ENCODE peak calls at places on chromosomes 11 and 22, in seven cellular contexts. One of them, this sample, is unnamed.

GRCh38 chr11:77200869-77201268 is 72.8 kb downstream of the MYO7A start:
- DNase-seq in trophoblast cell: no peak
- DNase-seq in H9: no peak
- DNase-seq in neuronal stem cell: no peak
- DNase-seq in IMR-90: no peak
- DNase-seq in mesenchymal stem cell: no peak
- DNase-seq in H1: no peak
- DNase-seq in this sample: no peak

GRCh38 chr22:17781319-17782031 is 7.2 kb upstream of the BID start:
- DNase-seq in H1: no peak
- DNase-seq in H9: no peak
- DNase-seq in trophoblast cell: peak; percentile 64
- DNase-seq in neuronal stem cell: no peak
- DNase-seq in IMR-90: peak; percentile 94
- DNase-seq in mesenchymal stem cell: peak; percentile 97
- DNase-seq in this sample: no peak

GRCh38 chr22:25054943-25055511 is 102.5 kb downstream of the KIAA1671 start:
- DNase-seq in mesenchymal stem cell: peak; percentile 15
- DNase-seq in neuronal stem cell: no peak
- DNase-seq in H9: no peak
- DNase-seq in H1: no peak
- DNase-seq in IMR-90: no peak
- DNase-seq in trophoblast cell: no peak
- DNase-seq in this sample: no peak

GRCh38 chr22:36986242-36986821 is 32.9 kb downstream of the TST start:
- DNase-seq in trophoblast cell: no peak
- DNase-seq in H9: peak; percentile 51
- DNase-seq in H1: no peak
- DNase-seq in IMR-90: no peak
- DNase-seq in mesenchymal stem cell: no peak
- DNase-seq in neuronal stem cell: no peak
- DNase-seq in this sample: peak; percentile 45

GRCh38 chr22:49951001-49951677 is 9.4 kb upstream of the PIM3 start:
- DNase-seq in trophoblast cell: peak; percentile 98
- DNase-seq in H9: peak; percentile 38
- DNase-seq in H1: no peak
- DNase-seq in mesenchymal stem cell: no peak
- DNase-seq in neuronal stem cell: no peak
- DNase-seq in IMR-90: peak; percentile 64
- DNase-seq in this sample: no peak

GRCh38 chr11:29159552-29160465 is 857.0 kb downstream of the KCNA4 start:
- DNase-seq in mesenchymal stem cell: peak; percentile 74
- DNase-seq in neuronal stem cell: peak; percentile 56
- DNase-seq in H9: peak; percentile 69
- DNase-seq in H1: peak; percentile 19
- DNase-seq in trophoblast cell: peak; percentile 33
- DNase-seq in IMR-90: peak; percentile 90
- DNase-seq in this sample: peak; percentile 82

GRCh38 chr11:77967753-77968152 is 26.7 kb downstream of the INTS4 start:
- DNase-seq in trophoblast cell: no peak
- DNase-seq in H9: no peak
- DNase-seq in IMR-90: no peak
- DNase-seq in H1: no peak
- DNase-seq in neuronal stem cell: no peak
- DNase-seq in mesenchymal stem cell: no peak
- DNase-seq in this sample: no peak

GRCh38 chr11:68632802-68633201 is 51.5 kb upstream of the GAL start:
- DNase-seq in IMR-90: peak; percentile 70
- DNase-seq in trophoblast cell: peak; percentile 50
- DNase-seq in H9: peak; percentile 87
- DNase-seq in mesenchymal stem cell: peak; percentile 55
- DNase-seq in H1: peak; percentile 39
- DNase-seq in neuronal stem cell: peak; percentile 56
- DNase-seq in this sample: peak; percentile 95

GRCh38 chr22:49663311-49663711 is 164.4 kb downstream of the BRD1 start:
- DNase-seq in H1: no peak
- DNase-seq in mesenchymal stem cell: no peak
- DNase-seq in neuronal stem cell: no peak
- DNase-seq in trophoblast cell: no peak
- DNase-seq in H9: no peak
- DNase-seq in IMR-90: no peak
- DNase-seq in this sample: no peak

GRCh38 chr11:66426314-66426713 is 5.5 kb downstream of the NPAS4 start:
- DNase-seq in mesenchymal stem cell: no peak
- DNase-seq in neuronal stem cell: no peak
- DNase-seq in IMR-90: no peak
- DNase-seq in H1: no peak
- DNase-seq in H9: no peak
- DNase-seq in trophoblast cell: no peak
- DNase-seq in this sample: no peak

GRCh38 chr11:125455851-125456250 is 40.2 kb downstream of the FEZ1 start:
- DNase-seq in H1: no peak
- DNase-seq in mesenchymal stem cell: no peak
- DNase-seq in neuronal stem cell: no peak
- DNase-seq in trophoblast cell: no peak
- DNase-seq in H9: no peak
- DNase-seq in IMR-90: no peak
- DNase-seq in this sample: no peak

GRCh38 chr11:19953909-19954308 is 206.4 kb downstream of the DBX1 start:
- DNase-seq in IMR-90: peak; percentile 91
- DNase-seq in H1: no peak
- DNase-seq in H9: peak; percentile 42
- DNase-seq in neuronal stem cell: no peak
- DNase-seq in mesenchymal stem cell: peak; percentile 92
- DNase-seq in trophoblast cell: peak; percentile 47
- DNase-seq in this sample: peak; percentile 91

GRCh38 chr22:43412808-43413785 is 1.3 kb downstream of the MPPED1 start:
- DNase-seq in H1: no peak
- DNase-seq in IMR-90: no peak
- DNase-seq in H9: no peak
- DNase-seq in mesenchymal stem cell: no peak
- DNase-seq in trophoblast cell: no peak
- DNase-seq in neuronal stem cell: peak; percentile 67
- DNase-seq in this sample: no peak

GRCh38 chr11:15113381-15113780 is 1.3 kb upstream of the INSC start:
- DNase-seq in mesenchymal stem cell: no peak
- DNase-seq in IMR-90: no peak
- DNase-seq in H1: no peak
- DNase-seq in neuronal stem cell: no peak
- DNase-seq in trophoblast cell: no peak
- DNase-seq in H9: no peak
- DNase-seq in this sample: no peak

GRCh38 chr22:41021039-41021654 is 70.0 kb downstream of the RBX1 start:
- DNase-seq in H9: peak; percentile 42
- DNase-seq in mesenchymal stem cell: peak; percentile 9
- DNase-seq in trophoblast cell: peak; percentile 35
- DNase-seq in neuronal stem cell: no peak
- DNase-seq in IMR-90: no peak
- DNase-seq in H1: no peak
- DNase-seq in this sample: peak; percentile 26

GRCh38 chr11:35290876-35291275 is 128.5 kb downstream of the SLC1A2 start:
- DNase-seq in H1: no peak
- DNase-seq in trophoblast cell: no peak
- DNase-seq in neuronal stem cell: no peak
- DNase-seq in H9: no peak
- DNase-seq in mesenchymal stem cell: no peak
- DNase-seq in IMR-90: no peak
- DNase-seq in this sample: peak; percentile 38

GRCh38 chr11:64025205-64025604 is 10.5 kb upstream of the FLRT1 start:
- DNase-seq in trophoblast cell: no peak
- DNase-seq in mesenchymal stem cell: no peak
- DNase-seq in neuronal stem cell: no peak
- DNase-seq in IMR-90: no peak
- DNase-seq in H1: no peak
- DNase-seq in H9: peak; percentile 85
- DNase-seq in this sample: peak; percentile 81

GRCh38 chr11:304915-305833 is 2.4 kb upstream of the IFITM2 start:
- DNase-seq in mesenchymal stem cell: peak; percentile 81
- DNase-seq in IMR-90: peak; percentile 79
- DNase-seq in trophoblast cell: peak; percentile 59
- DNase-seq in neuronal stem cell: peak; percentile 56
- DNase-seq in H1: no peak
- DNase-seq in H9: peak; percentile 75
- DNase-seq in this sample: peak; percentile 81

GRCh38 chr11:73415854-73416615 is 39.8 kb downstream of the RELT start:
- DNase-seq in mesenchymal stem cell: no peak
- DNase-seq in neuronal stem cell: no peak
- DNase-seq in H1: no peak
- DNase-seq in trophoblast cell: no peak
- DNase-seq in IMR-90: peak; percentile 55
- DNase-seq in H9: no peak
- DNase-seq in this sample: no peak

GRCh38 chr11:15737326-15737725 is 619.0 kb downstream of the SOX6 start:
- DNase-seq in IMR-90: peak; percentile 69
- DNase-seq in H1: no peak
- DNase-seq in neuronal stem cell: no peak
- DNase-seq in trophoblast cell: no peak
- DNase-seq in H9: no peak
- DNase-seq in mesenchymal stem cell: peak; percentile 33
- DNase-seq in this sample: no peak

DNA sequence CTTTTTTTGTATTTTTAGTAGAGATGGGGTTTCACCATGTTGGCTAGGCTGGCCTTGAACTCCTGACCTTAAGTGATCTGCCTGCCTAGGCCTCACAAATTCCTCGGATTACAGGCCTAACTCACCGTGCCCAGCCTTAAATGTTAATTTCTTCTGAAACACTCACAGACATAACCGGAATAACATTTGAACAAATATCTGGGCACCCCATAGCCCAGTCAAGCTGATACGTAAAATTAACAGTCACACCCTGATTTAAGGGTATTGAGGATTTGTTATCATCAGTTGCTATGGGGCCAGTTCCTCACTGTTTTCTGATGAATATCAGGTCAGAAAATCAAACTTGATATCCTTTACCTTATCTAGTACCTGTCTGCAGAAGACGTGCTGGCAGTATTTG is 23.0 kb upstream of the OR9Q1 start:
- DNase-seq in neuronal stem cell: no peak
- DNase-seq in trophoblast cell: no peak
- DNase-seq in H9: no peak
- DNase-seq in H1: no peak
- DNase-seq in IMR-90: no peak
- DNase-seq in mesenchymal stem cell: no peak
- DNase-seq in this sample: no peak
- H3K4me1 ChIP-seq in neuronal stem cell: no peaks in the 10 kb centered on the region
- H3K4me1 ChIP-seq in trophoblast cell: no peaks in the 10 kb centered on the region
- H3K4me1 ChIP-seq in H9: no peaks in the 10 kb centered on the region
- H3K4me1 ChIP-seq in H1: no peaks in the 10 kb centered on the region
- H3K4me1 ChIP-seq in IMR-90: no peaks in the 10 kb centered on the region
- H3K4me1 ChIP-seq in mesenchymal stem cell: no peaks in the 10 kb centered on the region
- H3K4me1 ChIP-seq in this sample: no peaks in the 10 kb centered on the region

DNA sequence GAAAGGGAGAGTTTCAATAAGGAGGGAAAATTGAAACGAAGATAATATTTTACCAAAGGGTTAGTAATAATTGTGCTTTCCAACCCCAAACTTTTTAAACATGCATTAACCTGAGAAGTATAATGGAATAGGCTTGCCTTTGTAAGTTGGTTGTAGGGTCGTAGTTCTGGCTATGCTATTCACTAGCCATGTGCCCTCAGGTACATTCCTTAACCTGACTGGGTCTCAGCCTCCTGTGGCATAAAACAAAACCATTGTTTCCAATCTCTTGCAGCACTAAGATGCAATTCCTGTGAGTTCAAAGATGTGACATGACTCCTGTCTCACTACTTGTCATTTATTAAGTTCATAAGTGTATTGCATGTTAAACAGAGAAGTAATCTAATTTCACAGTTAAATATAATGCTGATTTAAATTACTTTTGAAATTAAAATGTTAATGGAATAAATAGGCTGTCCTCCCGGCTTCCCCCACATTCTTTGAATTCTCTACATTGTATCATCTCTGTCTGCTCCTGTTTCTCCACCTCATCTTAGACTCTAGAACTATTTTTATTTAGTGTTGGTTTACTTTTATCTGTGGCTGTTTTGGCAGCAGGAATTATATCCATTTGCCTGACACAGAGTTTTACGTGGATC is 216.2 kb downstream of the FAT3 start:
- DNase-seq in trophoblast cell: no peak
- DNase-seq in H1: no peak
- DNase-seq in IMR-90: no peak
- DNase-seq in neuronal stem cell: no peak
- DNase-seq in mesenchymal stem cell: no peak
- DNase-seq in H9: no peak
- DNase-seq in this sample: peak; percentile 83
- H3K18ac ChIP-seq in trophoblast cell: no peak overlapping the region
- H3K18ac ChIP-seq in H1: no peak overlapping the region
- H3K18ac ChIP-seq in IMR-90: no peak overlapping the region
- H3K18ac ChIP-seq in neuronal stem cell: no peak overlapping the region
- H3K18ac ChIP-seq in mesenchymal stem cell: no peak overlapping the region
- H3K18ac ChIP-seq in H9: no peak overlapping the region
- H3K18ac ChIP-seq in this sample: no peak overlapping the region

GRCh38 chr11:60915250-60915914 is 1.4 kb downstream of the TMEM109 start:
- DNase-seq in neuronal stem cell: peak; percentile 77
- DNase-seq in IMR-90: peak; percentile 50
- DNase-seq in H1: no peak
- DNase-seq in trophoblast cell: peak; percentile 86
- DNase-seq in mesenchymal stem cell: peak; percentile 75
- DNase-seq in H9: peak; percentile 77
- DNase-seq in this sample: peak; percentile 86
- H3K4me1 ChIP-seq in neuronal stem cell: peaks cover 22% of the 10 kb centered on the region
- H3K4me1 ChIP-seq in IMR-90: peaks cover 7% of the 10 kb centered on the region
- H3K4me1 ChIP-seq in H1: peaks cover 18% of the 10 kb centered on the region
- H3K4me1 ChIP-seq in trophoblast cell: peaks cover 21% of the 10 kb centered on the region
- H3K4me1 ChIP-seq in mesenchymal stem cell: peaks cover 26% of the 10 kb centered on the region
- H3K4me1 ChIP-seq in H9: peaks cover 2% of the 10 kb centered on the region
- H3K4me1 ChIP-seq in this sample: peaks cover 15% of the 10 kb centered on the region

GRCh38 chr11:129249351-129249750 is 57.2 kb upstream of the ARHGAP32 start:
- DNase-seq in mesenchymal stem cell: peak; percentile 71
- DNase-seq in trophoblast cell: no peak
- DNase-seq in IMR-90: peak; percentile 87
- DNase-seq in H9: no peak
- DNase-seq in H1: no peak
- DNase-seq in neuronal stem cell: no peak
- DNase-seq in this sample: no peak

GRCh38 chr11:129251067-129251466 is 58.9 kb upstream of the ARHGAP32 start:
- DNase-seq in H9: no peak
- DNase-seq in trophoblast cell: no peak
- DNase-seq in mesenchymal stem cell: no peak
- DNase-seq in IMR-90: peak; percentile 56
- DNase-seq in neuronal stem cell: no peak
- DNase-seq in H1: no peak
- DNase-seq in this sample: no peak

GRCh38 chr11:129248618-129249017 is 56.5 kb upstream of the ARHGAP32 start:
- DNase-seq in mesenchymal stem cell: peak; percentile 31
- DNase-seq in neuronal stem cell: no peak
- DNase-seq in IMR-90: peak; percentile 80
- DNase-seq in H1: no peak
- DNase-seq in H9: no peak
- DNase-seq in trophoblast cell: no peak
- DNase-seq in this sample: no peak

GRCh38 chr11:129252621-129253020 is 60.5 kb upstream of the ARHGAP32 start:
- DNase-seq in neuronal stem cell: peak; percentile 26
- DNase-seq in IMR-90: no peak
- DNase-seq in mesenchymal stem cell: no peak
- DNase-seq in trophoblast cell: no peak
- DNase-seq in H9: peak; percentile 53
- DNase-seq in H1: peak; percentile 23
- DNase-seq in this sample: peak; percentile 81

DNA sequence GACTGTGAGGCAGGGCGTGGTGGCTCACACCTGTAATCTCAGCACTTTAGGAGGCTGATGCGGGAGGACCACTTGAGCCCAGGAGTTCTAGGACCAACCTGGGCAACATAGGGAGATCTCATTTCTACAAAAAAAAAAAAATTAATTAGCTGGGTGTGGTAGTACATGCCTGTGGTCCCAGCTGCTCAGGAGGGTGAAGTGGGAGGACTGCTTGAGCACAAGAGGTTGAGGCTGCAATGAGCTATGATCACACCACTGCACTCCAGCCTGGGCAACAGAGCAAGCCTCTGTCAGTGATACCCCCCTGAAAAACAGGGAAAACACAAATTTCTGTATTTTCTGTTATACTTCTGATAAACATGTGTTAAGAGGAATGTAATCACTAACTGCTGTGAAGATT is 57.8 kb upstream of the ARHGAP32 start:
- DNase-seq in trophoblast cell: no peak
- DNase-seq in neuronal stem cell: no peak
- DNase-seq in IMR-90: no peak
- DNase-seq in H9: no peak
- DNase-seq in mesenchymal stem cell: no peak
- DNase-seq in H1: no peak
- DNase-seq in this sample: no peak
- H3K18ac ChIP-seq in trophoblast cell: no peak overlapping the region
- H3K18ac ChIP-seq in neuronal stem cell: no peak overlapping the region
- H3K18ac ChIP-seq in IMR-90: no peak overlapping the region
- H3K18ac ChIP-seq in H9: no peak overlapping the region
- H3K18ac ChIP-seq in mesenchymal stem cell: no peak overlapping the region
- H3K18ac ChIP-seq in H1: no peak overlapping the region
- H3K18ac ChIP-seq in this sample: no peak overlapping the region